ENCODE peak calls at places on chromosomes 4 and X, in nine cellular contexts. I is brain microvascular endothelial cell, A is neural crest cell, N is neural progenitor cell, T is gastrocnemius medialis, D is BJ, J is SK-N-SH, Z is RWPE1, U is retinal pigment epithelial cell. S is an unnamed sample.

GRCh38 chr4:142091691-142092182 is 455.4 kb downstream of the IL15 start:
- DNase-seq in U (peak), T (no peak), A (no peak), Z (peak), J (no peak), I (peak), D (peak), N (no peak), S (no peak)

GRCh38 chrX:75746891-75747639 is 38.0 kb downstream of the MAGEE2 start:
- DNase-seq in A (peak), N (peak), T (no peak), J (peak), D (no peak), I (peak), Z (peak), U (no peak), S (peak)

GRCh38 chr4:123352240-123352945 is 44.2 kb upstream of the SPRY1 start:
- DNase-seq in D (peak), Z (peak), A (no peak), N (no peak), I (no peak), T (no peak), U (peak), J (no peak), S (no peak)

GRCh38 chr4:95044204-95044848 is 286.6 kb downstream of the BMPR1B start:
- DNase-seq in D (no peak), N (peak), J (no peak), I (no peak), U (no peak), Z (no peak), T (no peak), A (peak), S (peak)

GRCh38 chrX:43750248-43750676 is 94.2 kb downstream of the MAOA start:
- DNase-seq in Z (peak), J (peak), N (peak), A (peak), D (peak), I (peak), U (no peak), T (peak), S (peak)

GRCh38 chrX:93673056-93673868 is at the start of gene NAP1L3:
- DNase-seq in T (peak), U (peak), J (peak), A (peak), D (peak), N (peak), Z (peak), I (peak), S (peak)

GRCh38 chr4:127782275-127783025 is at the start of gene HSPA4L:
- DNase-seq in A (no peak), U (peak), J (no peak), I (peak), D (no peak), Z (peak), T (peak), N (peak), S (peak)

GRCh38 chr4:70080205-70080604 is 30.0 kb downstream of the HTN1 start:
- DNase-seq in A (no peak), T (no peak), I (no peak), U (no peak), D (no peak), J (no peak), N (no peak), Z (no peak), S (no peak)

GRCh38 chr4:25180524-25181131 is 20.4 kb upstream of the SEPSECS start:
- DNase-seq in J (peak), Z (peak), U (no peak), A (no peak), T (no peak), N (peak), I (peak), D (no peak), S (peak)

GRCh38 chr4:128635939-128636551 is 173.5 kb upstream of the JADE1 start:
- DNase-seq in D (no peak), A (no peak), I (no peak), U (no peak), T (no peak), N (peak), Z (no peak), J (no peak), S (no peak)

GRCh38 chrX:46184749-46185148 is 360.5 kb downstream of the ZNF674 start:
- DNase-seq in T (no peak), I (no peak), J (no peak), A (no peak), D (no peak), U (no peak), N (no peak), Z (peak), S (no peak)

GRCh38 chr4:120939693-120940092 is 17.2 kb upstream of the PRDM5 start:
- DNase-seq in T (no peak), A (no peak), N (no peak), U (no peak), D (no peak), J (no peak), I (no peak), Z (no peak), S (no peak)

GRCh38 chr4:189279188-189279587 is 661.5 kb upstream of the FRG1 start:
- DNase-seq in T (no peak), A (no peak), Z (no peak), D (no peak), U (no peak), I (no peak), J (no peak), N (no peak), S (no peak)

GRCh38 chrX:281166-281999 is at the start of gene PLCXD1:
- DNase-seq in D (no peak), I (no peak), A (peak), N (peak), Z (no peak), U (no peak), J (peak), T (no peak), S (peak)

GRCh38 chr4:142097015-142097414 is 460.6 kb downstream of the IL15 start:
- DNase-seq in J (no peak), I (no peak), N (no peak), T (no peak), D (no peak), A (no peak), U (no peak), Z (no peak), S (no peak)

GRCh38 chr4:150722908-150723362 is 141.0 kb downstream of the MAB21L2 start:
- DNase-seq in T (peak), N (peak), I (peak), J (no peak), D (no peak), A (no peak), U (peak), Z (peak), S (no peak)

GRCh38 chr4:31108762-31109161 is 388.6 kb downstream of the PCDH7 start:
- DNase-seq in T (no peak), D (no peak), J (no peak), N (no peak), U (no peak), Z (no peak), A (no peak), I (no peak), S (no peak)

GRCh38 chr4:140296335-140296753 is 77.1 kb upstream of the SCOC start:
- DNase-seq in N (no peak), J (peak), D (peak), U (no peak), Z (peak), I (peak), A (no peak), T (peak), S (peak)

GRCh38 chrX:10101269-10101668 is 55.5 kb upstream of the CLCN4 start:
- DNase-seq in U (no peak), N (no peak), J (no peak), I (no peak), T (no peak), A (no peak), D (no peak), Z (no peak), S (no peak)

GRCh38 chrX:31099536-31100090 is 27.8 kb upstream of the FTHL17 start:
- DNase-seq in Z (no peak), A (no peak), N (no peak), U (no peak), J (no peak), I (no peak), D (no peak), T (no peak), S (no peak)

GRCh38 chrX:41265615-41266014 is 68.3 kb upstream of the DDX3X start:
- DNase-seq in I (peak), Z (no peak), N (no peak), A (no peak), D (no peak), U (peak), T (peak), J (no peak), S (no peak)

GRCh38 chr4:180059216-180059881 is 2183.9 kb upstream of the TENM3 start:
- DNase-seq in I (no peak), J (peak), T (no peak), Z (peak), D (no peak), N (peak), U (no peak), A (peak), S (peak)

GRCh38 chr4:95549246-95550138 is 719 bp upstream of the UNC5C start:
- DNase-seq in N (peak), I (peak), A (peak), T (no peak), Z (no peak), U (no peak), J (peak), D (no peak), S (peak)

GRCh38 chrX:36753602-36754001 is 254.6 kb upstream of the FAM47C start:
- DNase-seq in J (no peak), D (no peak), A (no peak), T (no peak), U (no peak), I (no peak), N (no peak), Z (no peak), S (no peak)

GRCh38 chr4:175639346-175639745 is 172.7 kb downstream of the GPM6A start:
- DNase-seq in Z (no peak), I (no peak), T (no peak), A (no peak), U (no peak), N (no peak), J (no peak), D (no peak), S (no peak)

GRCh38 chr4:10179957-10180602 is 63.5 kb upstream of the WDR1 start:
- DNase-seq in T (no peak), Z (no peak), N (no peak), J (no peak), U (no peak), I (peak), D (peak), A (no peak), S (no peak)

GRCh38 chr4:169420291-169420690 is 149.5 kb upstream of the SH3RF1 start:
- DNase-seq in A (no peak), T (no peak), J (no peak), U (no peak), D (no peak), Z (no peak), N (no peak), I (no peak), S (no peak)

GRCh38 chr4:179110356-179110755 is 1668.1 kb upstream of the AGA start:
- DNase-seq in J (no peak), Z (peak), N (no peak), A (no peak), D (no peak), T (no peak), U (peak), I (peak), S (no peak)

GRCh38 chr4:150305995-150306394 is 227.8 kb downstream of the DCLK2 start:
- DNase-seq in Z (peak), J (no peak), N (no peak), I (peak), A (no peak), D (no peak), T (no peak), U (no peak), S (no peak)

GRCh38 chrX:17547658-17548057 is 172.7 kb downstream of the NHS start:
- DNase-seq in T (peak), A (no peak), U (peak), Z (peak), N (no peak), D (no peak), I (peak), J (no peak), S (no peak)

GRCh38 chr4:119733431-119733830 is 104.8 kb upstream of the PDE5A start:
- DNase-seq in D (no peak), T (no peak), A (no peak), I (peak), Z (no peak), U (no peak), N (no peak), J (no peak), S (no peak)

GRCh38 chr4:115973768-115974167 is 860.3 kb upstream of the NDST4 start:
- DNase-seq in Z (no peak), D (no peak), A (no peak), U (no peak), J (no peak), I (no peak), T (no peak), N (peak), S (no peak)

GRCh38 chrX:111857534-111857933 is 18.4 kb upstream of the TRPC5OS start:
- DNase-seq in N (no peak), T (no peak), D (no peak), Z (no peak), J (no peak), A (no peak), I (no peak), U (no peak), S (no peak)

GRCh38 chr4:10107111-10108091 is 9.2 kb downstream of the WDR1 start:
- DNase-seq in A (no peak), D (no peak), N (no peak), I (no peak), J (no peak), Z (peak), U (no peak), T (peak), S (no peak)

GRCh38 chr4:109214622-109215350 is 87.7 kb downstream of the COL25A1 start:
- DNase-seq in I (no peak), A (no peak), N (no peak), T (no peak), D (no peak), J (no peak), U (peak), Z (no peak), S (no peak)

GRCh38 chr4:25949994-25950393 is 36.0 kb downstream of the SMIM20 start:
- DNase-seq in N (no peak), J (no peak), I (no peak), A (no peak), D (no peak), Z (no peak), T (no peak), U (no peak), S (no peak)

GRCh38 chr4:103994059-103994458 is 274.3 kb upstream of the TACR3 start:
- DNase-seq in I (no peak), T (no peak), J (no peak), U (no peak), A (no peak), Z (no peak), D (no peak), N (peak), S (no peak)

GRCh38 chrX:20545538-20545937 is 278.8 kb upstream of the RPS6KA3 start:
- DNase-seq in N (no peak), Z (no peak), I (peak), A (no peak), T (no peak), J (no peak), U (no peak), D (no peak), S (no peak)

GRCh38 chrX:105273326-105273725 is 52.8 kb upstream of the TEX13A start:
- DNase-seq in U (no peak), A (no peak), D (no peak), J (no peak), I (no peak), T (no peak), Z (no peak), N (no peak), S (no peak)

GRCh38 chrX:127459784-127460183 is 592.4 kb downstream of the ACTRT1 start:
- DNase-seq in U (no peak), D (no peak), J (no peak), A (peak), Z (peak), T (no peak), I (no peak), N (peak), S (no peak)

DNA sequence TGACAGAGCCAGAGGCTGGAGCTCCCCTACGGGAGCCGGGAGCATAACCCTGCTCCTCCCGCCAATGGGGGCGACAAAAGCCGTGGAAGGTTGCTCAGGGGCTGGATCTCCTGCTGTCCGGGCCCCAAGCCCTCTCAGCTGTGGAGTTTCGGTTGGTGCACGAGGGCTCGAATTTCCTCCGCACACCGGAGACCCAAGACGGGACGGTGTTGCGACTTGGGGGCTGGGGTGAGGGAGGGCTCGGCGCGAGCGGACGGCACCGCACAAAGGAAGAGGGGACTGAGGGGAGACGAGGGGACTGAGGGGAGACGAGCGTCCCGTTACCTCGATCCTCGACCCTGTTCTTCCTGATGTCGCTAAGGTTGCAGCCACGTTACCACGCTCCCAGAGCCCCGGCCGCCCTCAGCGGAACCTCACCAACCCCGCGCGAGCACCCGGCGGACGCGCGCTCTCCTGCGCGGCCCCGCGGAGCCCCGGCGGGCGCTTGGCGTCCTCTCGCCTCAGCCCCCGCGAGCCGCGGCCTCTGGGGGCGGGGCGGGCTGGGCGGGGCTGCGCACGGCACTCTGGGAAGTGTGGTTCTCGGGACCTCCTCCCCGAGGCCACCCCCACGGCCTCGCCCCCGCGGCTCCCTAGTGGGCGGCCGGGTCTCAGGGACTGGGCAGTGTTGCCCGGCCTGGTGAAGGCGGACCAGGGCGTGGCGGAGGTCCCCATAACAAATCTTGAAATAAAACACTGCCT is at the start of gene KLHL8:
- DNase-seq in D (no peak), U (peak), N (peak), T (peak), J (peak), A (peak), I (peak), Z (peak), S (peak)
- TF ChIP-seq CTCF in D (peak), U (no peak), N (no peak), T (no peak), J (peak), A (no peak), I (peak), Z (peak), S (no peak)

DNA sequence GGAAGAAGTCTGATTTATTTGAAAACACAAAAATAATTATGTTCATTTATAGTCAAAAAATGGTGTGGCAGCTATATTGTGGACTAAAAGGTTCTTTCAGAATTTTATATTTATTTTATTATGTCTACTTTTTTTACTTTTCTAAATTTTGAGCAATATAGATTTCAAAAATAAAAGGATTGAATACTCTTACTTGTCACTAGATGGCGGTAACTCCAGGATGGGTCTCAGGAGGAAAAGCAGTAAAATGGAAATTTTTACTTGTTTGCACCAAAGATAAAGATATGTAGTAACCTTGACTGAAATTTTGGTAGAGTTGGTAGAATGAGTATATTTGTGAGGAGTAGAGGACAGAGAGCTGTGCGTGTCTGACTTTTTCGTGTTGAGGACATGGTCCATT is 14.5 kb upstream of the DACH2 start:
- DNase-seq in D (no peak), Z (no peak), I (no peak), U (no peak), A (no peak), J (peak), N (no peak), T (no peak), S (no peak)
- TF ChIP-seq CTCF in D (peak), Z (peak), I (peak), U (peak), A (peak), J (peak), N (peak), T (no peak), S (peak)

DNA sequence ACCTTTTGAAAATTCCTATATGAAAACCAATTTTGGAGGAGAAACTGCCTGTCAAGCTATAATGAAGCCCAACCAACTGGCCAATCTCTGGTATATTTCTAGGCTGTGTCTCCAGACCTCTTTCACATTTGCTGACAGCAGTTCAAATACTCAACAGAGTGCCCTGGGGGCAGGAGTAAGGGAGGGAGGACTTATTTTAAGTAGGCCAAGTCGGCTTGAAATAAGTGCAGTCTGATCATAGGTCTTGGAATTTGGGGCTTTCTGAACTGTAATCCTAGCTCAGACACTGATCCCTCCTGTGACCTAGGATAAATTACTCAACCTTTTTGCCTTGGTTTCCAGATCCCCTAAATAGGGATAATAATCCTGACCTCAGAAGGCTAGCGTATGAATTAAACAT is 59.4 kb upstream of the SLC7A11 start:
- DNase-seq in I (no peak), N (no peak), A (no peak), U (no peak), T (no peak), J (no peak), D (no peak), Z (no peak), S (no peak)
- TF ChIP-seq CTCF in I (no peak), N (no peak), A (no peak), U (no peak), T (no peak), J (no peak), D (no peak), Z (no peak), S (no peak)

DNA sequence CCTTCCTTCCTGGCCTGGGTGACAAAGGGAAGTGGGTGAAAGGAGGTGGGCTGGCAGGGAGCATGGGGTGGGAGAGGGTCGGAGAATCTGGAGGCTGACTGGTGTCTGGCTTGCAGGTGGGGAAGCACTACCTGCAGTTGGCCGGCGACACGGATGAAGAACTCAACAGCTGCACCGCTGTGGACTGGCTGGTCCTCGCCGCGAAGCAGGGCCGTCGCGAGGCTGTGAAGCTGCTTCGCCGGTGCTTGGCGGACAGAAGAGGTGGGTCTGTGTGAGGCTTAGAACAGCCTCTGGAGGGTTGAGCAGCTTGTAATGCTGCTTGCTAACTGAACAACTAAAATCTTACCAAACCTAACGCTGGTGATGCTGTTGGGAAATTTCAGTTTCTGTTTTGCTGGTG is 19.2 kb downstream of the WFS1 start:
- DNase-seq in D (no peak), I (no peak), N (no peak), Z (no peak), A (no peak), J (no peak), U (no peak), T (no peak), S (no peak)
- TF ChIP-seq CTCF in D (no peak), I (no peak), N (no peak), Z (no peak), A (no peak), J (no peak), U (no peak), T (no peak), S (no peak)

S was measured in nephron progenitor cell.